ENCODE peak calls at places on chromosomes 16 and 17, in nine cellular contexts. One of them, this sample, is unnamed.

GRCh38 chr16:84818989-84819643 is 669 bp upstream of the CRISPLD2 start:
- ATAC-seq in PC-3: no peak
- ATAC-seq in pancreas: peak; percentile 10
- ATAC-seq in heart right ventricle: no peak
- ATAC-seq in psoas muscle: no peak
- ATAC-seq in body of pancreas: no peak
- ATAC-seq in HepG2: peak; percentile 14
- ATAC-seq in A549: peak; percentile 14
- ATAC-seq in heart left ventricle: no peak
- ATAC-seq in this sample: no peak

GRCh38 chr17:57468932-57469775 is 212.8 kb downstream of the MSI2 start:
- ATAC-seq in body of pancreas: no peak
- ATAC-seq in heart right ventricle: no peak
- ATAC-seq in HepG2: peak; percentile 69
- ATAC-seq in heart left ventricle: no peak
- ATAC-seq in A549: no peak
- ATAC-seq in pancreas: peak; percentile 53
- ATAC-seq in PC-3: no peak
- ATAC-seq in psoas muscle: no peak
- ATAC-seq in this sample: no peak

GRCh38 chr17:44280383-44280782 is 12.4 kb upstream of the SLC4A1 start:
- ATAC-seq in pancreas: no peak
- ATAC-seq in HepG2: peak; percentile 58
- ATAC-seq in PC-3: no peak
- ATAC-seq in A549: peak; percentile 10
- ATAC-seq in psoas muscle: no peak
- ATAC-seq in heart right ventricle: no peak
- ATAC-seq in body of pancreas: no peak
- ATAC-seq in heart left ventricle: no peak
- ATAC-seq in this sample: no peak

GRCh38 chr16:50153648-50154368 is 702 bp downstream of the TENT4B start:
- ATAC-seq in HepG2: peak; percentile 5
- ATAC-seq in heart right ventricle: no peak
- ATAC-seq in body of pancreas: peak; percentile 2
- ATAC-seq in A549: peak; percentile 25
- ATAC-seq in PC-3: peak; percentile 16
- ATAC-seq in heart left ventricle: peak; percentile 4
- ATAC-seq in pancreas: peak; percentile 0
- ATAC-seq in psoas muscle: no peak
- ATAC-seq in this sample: no peak

GRCh38 chr17:57289130-57289529 is 32.8 kb downstream of the MSI2 start:
- ATAC-seq in heart right ventricle: peak; percentile 26
- ATAC-seq in pancreas: no peak
- ATAC-seq in HepG2: no peak
- ATAC-seq in psoas muscle: peak; percentile 68
- ATAC-seq in heart left ventricle: peak; percentile 43
- ATAC-seq in body of pancreas: no peak
- ATAC-seq in A549: no peak
- ATAC-seq in PC-3: no peak
- ATAC-seq in this sample: no peak

GRCh38 chr17:48850792-48851325 is 20.0 kb downstream of the CALCOCO2 start:
- ATAC-seq in HepG2: no peak
- ATAC-seq in body of pancreas: no peak
- ATAC-seq in PC-3: no peak
- ATAC-seq in psoas muscle: no peak
- ATAC-seq in A549: no peak
- ATAC-seq in pancreas: no peak
- ATAC-seq in heart right ventricle: no peak
- ATAC-seq in heart left ventricle: no peak
- ATAC-seq in this sample: no peak

GRCh38 chr17:35537569-35538209 is at the start of gene SLFN12L:
- ATAC-seq in body of pancreas: no peak
- ATAC-seq in psoas muscle: no peak
- ATAC-seq in PC-3: no peak
- ATAC-seq in A549: no peak
- ATAC-seq in HepG2: no peak
- ATAC-seq in heart left ventricle: no peak
- ATAC-seq in pancreas: no peak
- ATAC-seq in heart right ventricle: peak; percentile 65
- ATAC-seq in this sample: no peak

GRCh38 chr17:9179602-9180001 is 158.3 kb downstream of the NTN1 start:
- ATAC-seq in heart right ventricle: no peak
- ATAC-seq in pancreas: no peak
- ATAC-seq in psoas muscle: no peak
- ATAC-seq in PC-3: no peak
- ATAC-seq in body of pancreas: no peak
- ATAC-seq in heart left ventricle: no peak
- ATAC-seq in HepG2: no peak
- ATAC-seq in A549: peak; percentile 46
- ATAC-seq in this sample: no peak

GRCh38 chr16:75647138-75647491 is 350 bp downstream of the KARS1 start:
- ATAC-seq in PC-3: peak; percentile 14
- ATAC-seq in body of pancreas: peak; percentile 15
- ATAC-seq in heart right ventricle: peak; percentile 13
- ATAC-seq in pancreas: peak; percentile 25
- ATAC-seq in psoas muscle: peak; percentile 53
- ATAC-seq in HepG2: peak; percentile 51
- ATAC-seq in A549: peak; percentile 65
- ATAC-seq in heart left ventricle: peak; percentile 45
- ATAC-seq in this sample: peak; percentile 20

GRCh38 chr17:2563061-2563460 is 30.4 kb upstream of the PAFAH1B1 start:
- ATAC-seq in HepG2: peak; percentile 41
- ATAC-seq in heart left ventricle: no peak
- ATAC-seq in PC-3: no peak
- ATAC-seq in heart right ventricle: no peak
- ATAC-seq in psoas muscle: no peak
- ATAC-seq in body of pancreas: no peak
- ATAC-seq in pancreas: no peak
- ATAC-seq in A549: peak; percentile 62
- ATAC-seq in this sample: no peak

GRCh38 chr17:56795098-56795497 is 38.6 kb downstream of the C17orf67 start:
- ATAC-seq in body of pancreas: no peak
- ATAC-seq in PC-3: peak; percentile 45
- ATAC-seq in HepG2: no peak
- ATAC-seq in heart right ventricle: no peak
- ATAC-seq in A549: no peak
- ATAC-seq in heart left ventricle: no peak
- ATAC-seq in pancreas: no peak
- ATAC-seq in psoas muscle: no peak
- ATAC-seq in this sample: no peak

GRCh38 chr17:32564325-32564724 is 77.5 kb downstream of the CDK5R1 start:
- ATAC-seq in pancreas: no peak
- ATAC-seq in PC-3: peak; percentile 73
- ATAC-seq in HepG2: no peak
- ATAC-seq in body of pancreas: no peak
- ATAC-seq in psoas muscle: no peak
- ATAC-seq in heart left ventricle: no peak
- ATAC-seq in heart right ventricle: no peak
- ATAC-seq in A549: no peak
- ATAC-seq in this sample: no peak

GRCh38 chr17:80245566-80246265 is 14.9 kb upstream of the RNF213 start:
- ATAC-seq in A549: no peak
- ATAC-seq in heart right ventricle: no peak
- ATAC-seq in body of pancreas: no peak
- ATAC-seq in pancreas: no peak
- ATAC-seq in PC-3: no peak
- ATAC-seq in psoas muscle: no peak
- ATAC-seq in HepG2: no peak
- ATAC-seq in heart left ventricle: no peak
- ATAC-seq in this sample: no peak

GRCh38 chr16:29321585-29321984 is 84.9 kb downstream of the NPIPB11 start:
- ATAC-seq in psoas muscle: no peak
- ATAC-seq in heart left ventricle: no peak
- ATAC-seq in pancreas: no peak
- ATAC-seq in body of pancreas: no peak
- ATAC-seq in A549: no peak
- ATAC-seq in heart right ventricle: no peak
- ATAC-seq in HepG2: peak; percentile 97
- ATAC-seq in PC-3: no peak
- ATAC-seq in this sample: no peak

GRCh38 chr17:62188713-62189112 is 123.6 kb upstream of the MED13 start:
- ATAC-seq in heart left ventricle: no peak
- ATAC-seq in heart right ventricle: no peak
- ATAC-seq in PC-3: peak; percentile 53
- ATAC-seq in HepG2: peak; percentile 79
- ATAC-seq in psoas muscle: no peak
- ATAC-seq in pancreas: peak; percentile 55
- ATAC-seq in A549: peak; percentile 68
- ATAC-seq in body of pancreas: no peak
- ATAC-seq in this sample: no peak

DNA sequence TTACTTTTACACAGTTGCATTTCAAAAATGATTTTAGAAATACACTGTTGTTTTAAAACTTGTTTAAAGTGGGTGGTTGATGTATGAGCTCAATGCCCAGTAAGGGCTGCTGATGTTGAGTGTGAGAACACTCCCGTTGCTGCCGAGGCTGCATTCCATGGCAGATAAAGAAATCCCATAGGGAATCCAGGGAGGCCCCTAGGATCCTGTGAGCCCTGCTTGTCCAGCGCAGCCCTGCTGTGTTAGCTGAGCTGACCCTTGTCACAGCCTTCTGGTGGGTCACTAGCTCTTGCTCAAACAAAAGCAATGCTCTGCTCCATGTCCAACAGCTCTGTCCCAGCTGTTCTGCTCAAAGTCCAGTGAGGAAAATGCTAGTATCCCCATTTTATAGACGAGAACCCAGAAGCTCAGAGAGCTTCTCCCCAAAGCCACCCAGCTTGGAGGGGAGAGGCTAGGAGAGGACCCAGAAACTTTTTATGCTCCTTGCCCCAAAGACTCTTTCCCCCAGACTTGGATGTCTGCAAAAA is 18.6 kb upstream of the COL1A1 start:
- ATAC-seq in heart right ventricle: peak; percentile 60
- ATAC-seq in PC-3: peak; percentile 39
- ATAC-seq in psoas muscle: no peak
- ATAC-seq in heart left ventricle: peak; percentile 56
- ATAC-seq in body of pancreas: peak; percentile 31
- ATAC-seq in A549: peak; percentile 59
- ATAC-seq in pancreas: no peak
- ATAC-seq in HepG2: peak; percentile 97
- ATAC-seq in this sample: no peak
- H3K4me3 ChIP-seq in heart right ventricle: no peak overlapping the region
- H3K4me3 ChIP-seq in PC-3: peak overlapping the region; percentile 52
- H3K4me3 ChIP-seq in psoas muscle: no peak overlapping the region
- H3K4me3 ChIP-seq in heart left ventricle: no peak overlapping the region
- H3K4me3 ChIP-seq in body of pancreas: no peak overlapping the region
- H3K4me3 ChIP-seq in A549: no peak overlapping the region
- H3K4me3 ChIP-seq in pancreas: no peak overlapping the region
- H3K4me3 ChIP-seq in HepG2: peak overlapping the region; percentile 11
- H3K4me3 ChIP-seq in this sample: no peak overlapping the region

GRCh38 chr17:81424613-81425017 is 29.4 kb downstream of the BAHCC1 start:
- ATAC-seq in body of pancreas: no peak
- ATAC-seq in A549: no peak
- ATAC-seq in PC-3: no peak
- ATAC-seq in heart right ventricle: no peak
- ATAC-seq in pancreas: no peak
- ATAC-seq in HepG2: no peak
- ATAC-seq in heart left ventricle: no peak
- ATAC-seq in psoas muscle: no peak
- ATAC-seq in this sample: no peak
- H3K4me1 ChIP-seq in body of pancreas: peaks cover 80% of the 10 kb centered on the region
- H3K4me1 ChIP-seq in A549: peaks cover 73% of the 10 kb centered on the region
- H3K4me1 ChIP-seq in PC-3: peaks cover 39% of the 10 kb centered on the region
- H3K4me1 ChIP-seq in heart right ventricle: peaks cover 80% of the 10 kb centered on the region
- H3K4me1 ChIP-seq in pancreas: peaks cover 57% of the 10 kb centered on the region
- H3K4me1 ChIP-seq in HepG2: peaks cover 29% of the 10 kb centered on the region
- H3K4me1 ChIP-seq in heart left ventricle: peaks cover 69% of the 10 kb centered on the region
- H3K4me1 ChIP-seq in psoas muscle: peaks cover 75% of the 10 kb centered on the region
- H3K4me1 ChIP-seq in this sample: peaks cover 30% of the 10 kb centered on the region

GRCh38 chr16:71576971-71577370 is at the start of gene TAT:
- ATAC-seq in A549: no peak
- ATAC-seq in pancreas: no peak
- ATAC-seq in body of pancreas: no peak
- ATAC-seq in heart right ventricle: no peak
- ATAC-seq in HepG2: no peak
- ATAC-seq in psoas muscle: no peak
- ATAC-seq in PC-3: no peak
- ATAC-seq in heart left ventricle: no peak
- ATAC-seq in this sample: no peak

GRCh38 chr16:71572497-71573116 is 4.3 kb downstream of the TAT start:
- ATAC-seq in pancreas: peak; percentile 73
- ATAC-seq in psoas muscle: no peak
- ATAC-seq in body of pancreas: peak; percentile 68
- ATAC-seq in PC-3: no peak
- ATAC-seq in heart right ventricle: no peak
- ATAC-seq in HepG2: peak; percentile 99
- ATAC-seq in A549: peak; percentile 66
- ATAC-seq in heart left ventricle: no peak
- ATAC-seq in this sample: no peak

GRCh38 chr16:71570143-71570542 is 6.7 kb downstream of the TAT start:
- ATAC-seq in body of pancreas: no peak
- ATAC-seq in pancreas: no peak
- ATAC-seq in PC-3: no peak
- ATAC-seq in A549: no peak
- ATAC-seq in HepG2: no peak
- ATAC-seq in heart right ventricle: no peak
- ATAC-seq in psoas muscle: no peak
- ATAC-seq in heart left ventricle: no peak
- ATAC-seq in this sample: no peak

GRCh38 chr16:71574702-71575101 is 2.2 kb downstream of the TAT start:
- ATAC-seq in body of pancreas: no peak
- ATAC-seq in PC-3: no peak
- ATAC-seq in pancreas: no peak
- ATAC-seq in psoas muscle: no peak
- ATAC-seq in A549: no peak
- ATAC-seq in HepG2: no peak
- ATAC-seq in heart right ventricle: no peak
- ATAC-seq in heart left ventricle: no peak
- ATAC-seq in this sample: no peak

GRCh38 chr16:71573387-71574094 is 3.4 kb downstream of the TAT start:
- ATAC-seq in pancreas: no peak
- ATAC-seq in HepG2: no peak
- ATAC-seq in PC-3: no peak
- ATAC-seq in heart left ventricle: no peak
- ATAC-seq in psoas muscle: no peak
- ATAC-seq in heart right ventricle: no peak
- ATAC-seq in A549: peak; percentile 28
- ATAC-seq in body of pancreas: no peak
- ATAC-seq in this sample: no peak
- H3K4me3 ChIP-seq in pancreas: no peak overlapping the region
- H3K4me3 ChIP-seq in HepG2: peak overlapping the region; percentile 19
- H3K4me3 ChIP-seq in PC-3: no peak overlapping the region
- H3K4me3 ChIP-seq in heart left ventricle: no peak overlapping the region
- H3K4me3 ChIP-seq in psoas muscle: no peak overlapping the region
- H3K4me3 ChIP-seq in heart right ventricle: no peak overlapping the region
- H3K4me3 ChIP-seq in A549: no peak overlapping the region
- H3K4me3 ChIP-seq in body of pancreas: no peak overlapping the region
- H3K4me3 ChIP-seq in this sample: no peak overlapping the region

GRCh38 chr17:41631025-41631889 is 6.9 kb upstream of the KRT17 start:
- ATAC-seq in heart left ventricle: no peak
- ATAC-seq in pancreas: no peak
- ATAC-seq in A549: no peak
- ATAC-seq in body of pancreas: no peak
- ATAC-seq in HepG2: no peak
- ATAC-seq in PC-3: no peak
- ATAC-seq in psoas muscle: no peak
- ATAC-seq in heart right ventricle: no peak
- ATAC-seq in this sample: no peak
- H3K4me1 ChIP-seq in heart left ventricle: peaks cover 12% of the 10 kb centered on the region
- H3K4me1 ChIP-seq in pancreas: peaks cover 4% of the 10 kb centered on the region
- H3K4me1 ChIP-seq in A549: no peaks in the 10 kb centered on the region
- H3K4me1 ChIP-seq in body of pancreas: peaks cover 14% of the 10 kb centered on the region
- H3K4me1 ChIP-seq in HepG2: peaks cover 19% of the 10 kb centered on the region
- H3K4me1 ChIP-seq in PC-3: peaks cover under 1% of the 10 kb centered on the region
- H3K4me1 ChIP-seq in psoas muscle: peaks cover 7% of the 10 kb centered on the region
- H3K4me1 ChIP-seq in heart right ventricle: peaks cover 14% of the 10 kb centered on the region
- H3K4me1 ChIP-seq in this sample: peaks cover 11% of the 10 kb centered on the region

GRCh38 chr17:75475144-75475835 is 18.9 kb downstream of the TMEM94 start:
- ATAC-seq in heart right ventricle: no peak
- ATAC-seq in PC-3: no peak
- ATAC-seq in heart left ventricle: peak; percentile 9
- ATAC-seq in A549: no peak
- ATAC-seq in pancreas: no peak
- ATAC-seq in HepG2: no peak
- ATAC-seq in psoas muscle: peak; percentile 16
- ATAC-seq in body of pancreas: no peak
- ATAC-seq in this sample: no peak
- H3K4me3 ChIP-seq in heart right ventricle: no peak overlapping the region
- H3K4me3 ChIP-seq in PC-3: no peak overlapping the region
- H3K4me3 ChIP-seq in heart left ventricle: peak overlapping the region; percentile 33
- H3K4me3 ChIP-seq in A549: no peak overlapping the region
- H3K4me3 ChIP-seq in pancreas: no peak overlapping the region
- H3K4me3 ChIP-seq in HepG2: no peak overlapping the region
- H3K4me3 ChIP-seq in psoas muscle: peak overlapping the region; percentile 43
- H3K4me3 ChIP-seq in body of pancreas: no peak overlapping the region
- H3K4me3 ChIP-seq in this sample: no peak overlapping the region